ENCODE peak calls at places on chromosomes 12 and 14, in seven cellular contexts. V, W, L, D, A, N and O are unnamed samples.

GRCh38 chr14:73887116-73887490 is 444 bp downstream of the ZNF410 start:
- DNase-seq in V (no peak), W (no peak), L (no peak), D (peak), A (no peak), N (no peak), O (no peak)

GRCh38 chr12:119090865-119091264 is 87.9 kb upstream of the HSPB8 start:
- DNase-seq in V (no peak), W (no peak), L (no peak), D (no peak), A (no peak), N (no peak), O (no peak)

GRCh38 chr14:64541261-64541970 is 875 bp downstream of the HSPA2 start:
- DNase-seq in V (no peak), W (no peak), L (peak), D (no peak), A (peak), N (peak), O (peak)

GRCh38 chr14:73741876-73742519 is 27.8 kb upstream of the PNMA1 start:
- DNase-seq in V (no peak), W (no peak), L (no peak), D (no peak), A (no peak), N (no peak), O (peak)

GRCh38 chr12:14828896-14829295 is 14.4 kb downstream of the ART4 start:
- DNase-seq in V (no peak), W (no peak), L (no peak), D (no peak), A (no peak), N (peak), O (no peak)

GRCh38 chr14:68458840-68459469 is 333.9 kb downstream of the ZFP36L1 start:
- DNase-seq in V (no peak), W (peak), L (peak), D (peak), A (no peak), N (peak), O (no peak)

GRCh38 chr12:70402597-70402996 is 36.5 kb downstream of the KCNMB4 start:
- DNase-seq in V (no peak), W (no peak), L (no peak), D (no peak), A (no peak), N (peak), O (no peak)

GRCh38 chr14:70036665-70037064 is 152.1 kb downstream of the SLC8A3 start:
- DNase-seq in V (no peak), W (no peak), L (no peak), D (no peak), A (no peak), N (peak), O (peak)

GRCh38 chr12:49550853-49551252 is 12.0 kb downstream of the KCNH3 start:
- DNase-seq in V (no peak), W (no peak), L (no peak), D (no peak), A (no peak), N (no peak), O (no peak)

GRCh38 chr12:108643941-108644742 is 10.4 kb upstream of the SELPLG start:
- DNase-seq in V (no peak), W (no peak), L (no peak), D (no peak), A (peak), N (no peak), O (no peak)

GRCh38 chr12:131163189-131163738 is 209.6 kb downstream of the ADGRD1 start:
- DNase-seq in V (no peak), W (no peak), L (no peak), D (no peak), A (no peak), N (no peak), O (no peak)

GRCh38 chr12:32444895-32445294 is 45.5 kb downstream of the FGD4 start:
- DNase-seq in V (no peak), W (no peak), L (no peak), D (no peak), A (no peak), N (peak), O (no peak)

GRCh38 chr14:101595887-101596721 is 34.8 kb downstream of the DIO3 start:
- DNase-seq in V (no peak), W (peak), L (no peak), D (no peak), A (no peak), N (no peak), O (peak)

GRCh38 chr12:56315626-56316473 is at the start of gene CNPY2:
- DNase-seq in V (peak), W (peak), L (peak), D (peak), A (peak), N (peak), O (peak)

GRCh38 chr14:63039800-63040380 is 5.4 kb downstream of the KCNH5 start:
- DNase-seq in V (no peak), W (no peak), L (no peak), D (no peak), A (no peak), N (peak), O (no peak)

GRCh38 chr14:61575126-61575525 is 120.2 kb upstream of the HIF1A start:
- DNase-seq in V (no peak), W (no peak), L (no peak), D (no peak), A (no peak), N (no peak), O (no peak)

GRCh38 chr12:46154221-46154975 is 114.4 kb downstream of the SLC38A1 start:
- DNase-seq in V (no peak), W (no peak), L (no peak), D (no peak), A (no peak), N (peak), O (no peak)

GRCh38 chr12:13981296-13981962 is at the start of gene GRIN2B:
- DNase-seq in V (no peak), W (no peak), L (no peak), D (no peak), A (peak), N (no peak), O (peak)

GRCh38 chr14:22918519-22918808 is 485 bp downstream of the RBM23 start:
- DNase-seq in V (no peak), W (no peak), L (peak), D (no peak), A (no peak), N (no peak), O (no peak)

GRCh38 chr12:131592972-131593371 is 117.9 kb upstream of the SFSWAP start:
- DNase-seq in V (no peak), W (no peak), L (no peak), D (no peak), A (no peak), N (no peak), O (peak)

DNA sequence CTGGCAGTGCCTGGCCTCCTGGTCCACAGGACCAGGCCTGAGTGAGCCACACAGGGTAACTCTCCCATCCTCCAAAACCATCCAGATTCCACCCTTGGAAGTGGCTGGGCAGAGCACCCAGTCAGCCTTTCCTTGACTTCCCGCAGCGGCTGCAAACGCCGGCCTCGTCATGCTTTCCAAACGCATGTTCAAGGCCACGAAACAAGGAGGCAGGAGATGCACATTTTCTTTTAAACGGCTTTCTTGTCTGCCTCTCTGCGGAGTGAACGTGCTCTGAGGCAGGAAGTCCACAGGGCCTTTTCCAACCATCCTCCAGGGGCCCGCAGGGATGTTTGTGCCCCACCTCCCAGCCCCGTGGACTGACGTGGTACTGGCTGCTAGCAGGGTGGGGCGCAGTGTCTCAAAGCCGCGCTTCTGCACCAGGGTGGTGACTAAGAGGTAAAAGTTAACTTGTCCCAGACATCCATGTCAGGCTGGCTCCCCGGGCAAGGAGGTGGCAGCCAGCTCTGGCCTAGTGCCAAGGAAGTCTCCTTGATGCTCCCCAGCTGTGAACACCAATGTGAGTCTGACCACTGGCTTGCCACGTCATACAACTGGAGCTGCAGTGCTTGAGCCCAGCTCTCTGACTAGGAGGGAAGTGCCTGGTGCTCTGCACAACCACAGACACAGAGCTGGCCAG is 45.0 kb downstream of the KCNA5 start:
- DNase-seq in V (no peak), W (no peak), L (no peak), D (no peak), A (no peak), N (peak), O (no peak)
- TF ChIP-seq CTCF in V (no peak), W (no peak), L (no peak), D (no peak), A (no peak), N (no peak), O (no peak)

DNA sequence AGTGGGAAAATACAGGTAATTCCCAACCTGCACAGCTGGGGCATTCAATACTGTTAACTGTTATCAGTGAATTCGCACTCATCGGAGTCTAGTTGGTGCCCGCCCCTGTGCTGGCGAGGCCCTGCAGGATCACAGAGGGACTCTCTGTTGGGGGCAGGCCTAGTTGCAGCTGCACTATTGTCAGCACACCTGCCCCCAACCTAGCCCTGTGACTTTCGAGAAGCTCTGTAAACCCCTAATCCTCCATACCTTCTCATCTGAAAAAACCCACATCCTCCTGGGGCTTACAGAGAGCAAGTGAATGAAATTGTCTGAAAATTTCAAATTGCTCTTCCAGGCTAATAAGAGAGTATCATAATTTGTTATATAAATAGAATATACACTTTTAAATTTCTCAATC is 132.2 kb upstream of the NUDT4 start:
- DNase-seq in V (no peak), W (no peak), L (no peak), D (no peak), A (no peak), N (no peak), O (peak)
- TF ChIP-seq CTCF in V (no peak), W (no peak), L (no peak), D (no peak), A (no peak), N (no peak), O (no peak)

GRCh38 chr14:103281496-103282231 is 52.4 kb upstream of the EIF5 start:
- DNase-seq in V (no peak), W (peak), L (no peak), D (peak), A (no peak), N (peak), O (no peak)
- TF ChIP-seq CTCF in V (peak), W (no peak), L (no peak), D (peak), A (no peak), N (peak), O (no peak)

GRCh38 chr12:34347367-34347766 is 325.1 kb downstream of the ALG10 start:
- DNase-seq in V (no peak), W (no peak), L (no peak), D (no peak), A (no peak), N (no peak), O (no peak)
- TF ChIP-seq CTCF in V (no peak), W (no peak), L (no peak), D (no peak), A (no peak), N (no peak), O (no peak)

GRCh38 chr12:44875954-44876553 is at the start of gene NELL2:
- DNase-seq in V (peak), W (no peak), L (no peak), D (no peak), A (peak), N (peak), O (peak)

GRCh38 chr12:44876554-44877275 is 600 bp upstream of the NELL2 start:
- DNase-seq in V (peak), W (no peak), L (no peak), D (no peak), A (peak), N (peak), O (peak)

GRCh38 chr12:44874981-44875416 is 1.1 kb downstream of the NELL2 start:
- DNase-seq in V (peak), W (no peak), L (no peak), D (no peak), A (no peak), N (no peak), O (peak)

GRCh38 chr12:44875417-44875953 is 630 bp downstream of the NELL2 start:
- DNase-seq in V (peak), W (no peak), L (no peak), D (no peak), A (peak), N (no peak), O (peak)

DNA sequence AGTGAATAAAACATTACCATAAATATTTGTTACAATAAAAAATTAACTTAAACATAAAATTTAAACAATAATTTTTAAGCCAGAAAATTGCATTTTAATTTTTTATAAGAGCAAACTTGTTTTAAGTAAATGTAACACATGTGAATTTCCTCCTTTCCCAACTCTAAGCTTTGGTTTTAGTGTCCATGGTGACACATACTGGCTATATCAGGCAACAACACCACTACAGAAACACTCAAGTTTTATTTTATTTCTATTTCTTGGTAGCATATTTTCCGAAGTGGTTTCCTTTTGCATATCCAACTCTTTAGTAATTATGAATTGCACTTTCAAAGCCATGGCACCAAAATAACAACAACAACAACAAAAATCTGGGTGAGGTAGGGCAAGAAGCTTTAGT is 2.2 kb downstream of the NELL2 start:
- DNase-seq in V (no peak), W (no peak), L (no peak), D (no peak), A (no peak), N (peak), O (no peak)
- TF ChIP-seq CTCF in V (peak), W (no peak), L (no peak), D (no peak), A (peak), N (no peak), O (peak)